ENCODE peak calls at places on chromosomes 3 and 15, in seven cellular contexts. X, B, S, Y, Z, W and E are unnamed samples.
A peak's percentile ranks its signal among the peaks of the same experiment; 100 is the strongest.

GRCh38 chr3:147945968-147946519 is 536.9 kb downstream of the ZIC1 start:
- DNase-seq in B (peak; percentile 23), X (no peak), Z (peak; percentile 72), S (peak; percentile 64), W (peak; percentile 25), Y (no peak), E (no peak)

GRCh38 chr15:60717008-60717407 is 238.1 kb upstream of the ICE2 start:
- DNase-seq in X (no peak), B (no peak), W (no peak), Y (no peak), Z (no peak), S (no peak), E (no peak)

GRCh38 chr3:52036829-52037228 is 19.5 kb downstream of the DUSP7 start:
- DNase-seq in W (no peak), S (no peak), X (no peak), Y (no peak), B (peak; percentile 48), Z (no peak), E (no peak)

GRCh38 chr15:100220058-100220728 is 121.6 kb downstream of the ADAMTS17 start:
- DNase-seq in W (no peak), B (no peak), X (no peak), Z (no peak), Y (no peak), S (no peak), E (no peak)

GRCh38 chr3:22176911-22177310 is 425.9 kb upstream of the ZNF385D start:
- DNase-seq in X (no peak), W (no peak), B (no peak), Y (no peak), S (no peak), Z (no peak), E (no peak)

GRCh38 chr3:55877703-55878102 is 390.6 kb upstream of the WNT5A start:
- DNase-seq in Z (no peak), B (peak; percentile 47), X (no peak), Y (no peak), S (no peak), W (no peak), E (no peak)

GRCh38 chr3:38497026-38497425 is 886 bp downstream of the EXOG start:
- DNase-seq in Y (no peak), B (peak; percentile 61), X (no peak), W (no peak), S (no peak), Z (no peak), E (no peak)

GRCh38 chr3:115930922-115931321 is 307.6 kb downstream of the GAP43 start:
- DNase-seq in X (no peak), S (no peak), Y (no peak), W (no peak), B (no peak), Z (no peak), E (no peak)

GRCh38 chr3:24149032-24149431 is 203.9 kb downstream of the NR1D2 start:
- DNase-seq in Z (no peak), Y (no peak), S (no peak), X (no peak), B (peak; percentile 44), W (no peak), E (no peak)

GRCh38 chr15:64951777-64952418 is 37.8 kb downstream of the SPG21 start:
- DNase-seq in Y (no peak), B (no peak), Z (no peak), S (no peak), X (no peak), W (no peak), E (no peak)
- TF ChIP-seq CTCF in Y (no peak), B (no peak), Z (no peak), S (no peak), X (no peak), W (no peak), E (no peak)

GRCh38 chr3:133522036-133522435 is 51.5 kb upstream of the CDV3 start:
- DNase-seq in B (no peak), S (no peak), Y (no peak), W (no peak), Z (no peak), X (no peak), E (no peak)

GRCh38 chr3:133529809-133530208 is 43.7 kb upstream of the CDV3 start:
- DNase-seq in Y (no peak), X (no peak), W (no peak), S (no peak), B (no peak), Z (no peak), E (no peak)

GRCh38 chr3:133525435-133525834 is 48.1 kb upstream of the CDV3 start:
- DNase-seq in W (no peak), Z (no peak), X (no peak), S (no peak), B (no peak), Y (no peak), E (no peak)

GRCh38 chr3:133531981-133532380 is 41.5 kb upstream of the CDV3 start:
- DNase-seq in W (no peak), S (no peak), Y (no peak), X (no peak), B (no peak), Z (no peak), E (no peak)

GRCh38 chr3:133527306-133527705 is 46.2 kb upstream of the CDV3 start:
- DNase-seq in B (no peak), X (no peak), S (no peak), W (no peak), Z (no peak), Y (no peak), E (no peak)
- H3K4me1 ChIP-seq in B (no peaks in the 10 kb centered on the region), X (peaks cover 2% of the 10 kb centered on the region), S (no peaks in the 10 kb centered on the region), W (no peaks in the 10 kb centered on the region), Z (peaks cover 12% of the 10 kb centered on the region), Y (no peaks in the 10 kb centered on the region), E (no peaks in the 10 kb centered on the region)

GRCh38 chr3:49674491-49674983 is 386 bp downstream of the APEH start:
- DNase-seq in B (no peak), X (no peak), S (no peak), W (no peak), Y (no peak), Z (no peak), E (no peak)
- H3K27ac ChIP-seq in B (no peak overlapping the region), X (peak overlapping the region; percentile 2), S (peak overlapping the region; percentile 82), W (no peak overlapping the region), Y (peak overlapping the region; percentile 92), Z (peak overlapping the region; percentile 90), E (peak overlapping the region; percentile 93)

GRCh38 chr15:65032823-65033537 is 3.5 kb upstream of the MTFMT start:
- DNase-seq in B (peak; percentile 92), Y (peak; percentile 66), W (peak; percentile 70), S (no peak), X (no peak), Z (peak; percentile 70), E (peak; percentile 80)

GRCh38 chr15:65034719-65035118 is 5.3 kb upstream of the MTFMT start:
- DNase-seq in B (no peak), X (no peak), S (no peak), Z (no peak), Y (no peak), W (no peak), E (no peak)

GRCh38 chr15:65029736-65030208 is 333 bp upstream of the MTFMT start:
- DNase-seq in B (no peak), Y (no peak), W (no peak), X (no peak), Z (no peak), S (no peak), E (no peak)

GRCh38 chr15:65037279-65037678 is 7.8 kb upstream of the MTFMT start:
- DNase-seq in Z (no peak), S (no peak), Y (no peak), W (no peak), B (no peak), X (no peak), E (no peak)

GRCh38 chr15:65033659-65034269 is 4.3 kb upstream of the MTFMT start:
- DNase-seq in Z (no peak), Y (no peak), B (peak; percentile 56), S (no peak), X (no peak), W (peak; percentile 19), E (no peak)
- TF ChIP-seq CTCF in Z (peak; percentile 37), Y (peak; percentile 46), B (peak; percentile 51), S (no peak), X (peak; percentile 29), W (no peak), E (peak; percentile 26)

DNA sequence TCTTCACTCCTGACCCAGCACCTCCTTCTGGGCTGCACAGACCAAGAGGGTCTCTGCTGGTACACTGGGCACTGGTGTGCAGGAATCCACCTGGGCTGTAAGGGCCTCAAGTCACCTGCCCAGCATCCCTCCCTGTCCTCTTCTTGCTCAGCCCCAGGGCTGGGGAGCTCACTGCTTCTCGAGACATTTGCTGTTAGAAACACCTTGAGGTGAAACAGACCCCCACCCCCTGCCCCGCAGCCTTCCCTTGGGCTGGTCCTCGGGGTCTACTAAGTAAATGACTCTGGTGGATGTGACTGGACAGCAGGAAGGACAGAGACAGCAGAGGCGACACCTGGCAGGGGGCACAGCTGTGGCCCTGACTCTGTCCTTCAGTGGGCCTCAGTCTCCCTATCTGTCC is 29.1 kb downstream of the LOXL1 start:
- DNase-seq in Y (no peak), X (peak; percentile 16), B (no peak), W (no peak), S (no peak), Z (no peak), E (peak; percentile 58)
- H3K4me1 ChIP-seq in Y (peaks cover 24% of the 10 kb centered on the region), X (peaks cover 12% of the 10 kb centered on the region), B (peaks cover 8% of the 10 kb centered on the region), W (peaks cover 49% of the 10 kb centered on the region), S (peaks cover 55% of the 10 kb centered on the region), Z (peaks cover 12% of the 10 kb centered on the region), E (peaks cover 16% of the 10 kb centered on the region)